ENCODE peak calls at places on chromosome 22, in eight cellular contexts. L, C, E, X, W, Z, K and F are unnamed samples.
A peak's percentile ranks its signal among the peaks of the same experiment; 100 is the strongest.

GRCh38 chr22:40535189-40535512 is 101.4 kb downstream of the MRTFA start:
- ATAC-seq in L (no peak), C (peak; percentile 8), E (no peak), X (no peak), W (no peak), Z (no peak), K (no peak), F (peak; percentile 4)

GRCh38 chr22:39238561-39238960 is 6.2 kb downstream of the PDGFB start:
- ATAC-seq in L (no peak), C (no peak), E (no peak), X (no peak), W (no peak), Z (no peak), K (no peak), F (no peak)

GRCh38 chr22:49365910-49366309 is 461.8 kb downstream of the BRD1 start:
- ATAC-seq in L (no peak), C (no peak), E (no peak), X (peak; percentile 25), W (no peak), Z (no peak), K (no peak), F (no peak)

GRCh38 chr22:44734801-44735517 is 17.4 kb upstream of the ARHGAP8 start:
- ATAC-seq in L (no peak), C (no peak), E (no peak), X (no peak), W (no peak), Z (no peak), K (no peak), F (no peak)

GRCh38 chr22:45323695-45324094 is 14.0 kb downstream of the FAM118A start:
- ATAC-seq in L (no peak), C (no peak), E (no peak), X (no peak), W (no peak), Z (no peak), K (no peak), F (no peak)

GRCh38 chr22:27850000-27850465 is 48.5 kb upstream of the MN1 start:
- ATAC-seq in L (no peak), C (no peak), E (no peak), X (peak; percentile 32), W (no peak), Z (peak; percentile 19), K (peak; percentile 92), F (no peak)

GRCh38 chr22:49353185-49353584 is 474.5 kb downstream of the BRD1 start:
- ATAC-seq in L (no peak), C (no peak), E (no peak), X (no peak), W (no peak), Z (no peak), K (no peak), F (no peak)

GRCh38 chr22:21762712-21763581 is 27.4 kb upstream of the YPEL1 start:
- ATAC-seq in L (no peak), C (peak; percentile 75), E (peak; percentile 18), X (no peak), W (peak; percentile 10), Z (no peak), K (peak; percentile 27), F (peak; percentile 75)

GRCh38 chr22:32622004-32622761 is 147.6 kb downstream of the FBXO7 start:
- ATAC-seq in L (no peak), C (no peak), E (no peak), X (peak; percentile 80), W (no peak), Z (peak; percentile 60), K (peak; percentile 37), F (no peak)

GRCh38 chr22:36971305-36971704 is 47.9 kb downstream of the TST start:
- ATAC-seq in L (no peak), C (no peak), E (no peak), X (no peak), W (no peak), Z (no peak), K (no peak), F (no peak)

GRCh38 chr22:36966851-36967535 is 52.3 kb downstream of the TST start:
- ATAC-seq in L (peak; percentile 80), C (no peak), E (no peak), X (no peak), W (no peak), Z (no peak), K (no peak), F (no peak)

GRCh38 chr22:40436460-40437431 is 66.4 kb downstream of the SGSM3 start:
- ATAC-seq in L (peak; percentile 46), C (peak; percentile 87), E (peak; percentile 60), X (peak; percentile 61), W (peak; percentile 66), Z (peak; percentile 70), K (peak; percentile 65), F (peak; percentile 61)

GRCh38 chr22:41782316-41782715 is 18.2 kb upstream of the CCDC134 start:
- ATAC-seq in L (no peak), C (peak; percentile 43), E (peak; percentile 11), X (no peak), W (peak; percentile 24), Z (no peak), K (no peak), F (peak; percentile 33)

GRCh38 chr22:44057411-44057987 is 33.4 kb downstream of the PARVB start:
- ATAC-seq in L (peak; percentile 42), C (no peak), E (no peak), X (no peak), W (no peak), Z (peak; percentile 32), K (no peak), F (no peak)

GRCh38 chr22:42283288-42284229 is 13.1 kb upstream of the TCF20 start:
- ATAC-seq in L (peak; percentile 16), C (no peak), E (peak; percentile 67), X (peak; percentile 29), W (peak; percentile 72), Z (no peak), K (no peak), F (peak; percentile 60)

GRCh38 chr22:50446708-50447575 is 27.9 kb downstream of the SBF1 start:
- ATAC-seq in L (no peak), C (no peak), E (no peak), X (peak; percentile 31), W (no peak), Z (no peak), K (peak; percentile 25), F (no peak)

GRCh38 chr22:27679722-27680488 is 121.7 kb downstream of the MN1 start:
- ATAC-seq in L (no peak), C (no peak), E (no peak), X (no peak), W (no peak), Z (no peak), K (no peak), F (no peak)

GRCh38 chr22:41237707-41238569 is 2.8 kb downstream of the CHADL start:
- ATAC-seq in L (peak; percentile 24), C (peak; percentile 95), E (peak; percentile 96), X (no peak), W (peak; percentile 95), Z (peak; percentile 85), K (peak; percentile 92), F (peak; percentile 91)

GRCh38 chr22:32237905-32238304 is 17.2 kb downstream of the SLC5A4 start:
- ATAC-seq in L (no peak), C (no peak), E (no peak), X (no peak), W (no peak), Z (no peak), K (no peak), F (no peak)

GRCh38 chr22:44127353-44127752 is 53.4 kb upstream of the PARVG start:
- ATAC-seq in L (no peak), C (no peak), E (no peak), X (no peak), W (no peak), Z (no peak), K (peak; percentile 73), F (no peak)

GRCh38 chr22:45225732-45226560 is 14.7 kb downstream of the KIAA0930 start:
- ATAC-seq in L (peak; percentile 12), C (no peak), E (no peak), X (peak; percentile 61), W (no peak), Z (peak; percentile 61), K (peak; percentile 78), F (no peak)

GRCh38 chr22:46970411-46971123 is 208.1 kb downstream of the TBC1D22A start:
- ATAC-seq in L (no peak), C (no peak), E (no peak), X (peak; percentile 62), W (no peak), Z (no peak), K (no peak), F (no peak)

GRCh38 chr22:21726650-21727049 is 8.9 kb downstream of the YPEL1 start:
- ATAC-seq in L (no peak), C (peak; percentile 97), E (peak; percentile 82), X (peak; percentile 97), W (peak; percentile 95), Z (no peak), K (peak; percentile 47), F (peak; percentile 32)

GRCh38 chr22:39478461-39478860 is 21.6 kb downstream of the MGAT3 start:
- ATAC-seq in L (no peak), C (peak; percentile 27), E (no peak), X (peak; percentile 85), W (peak; percentile 59), Z (no peak), K (peak; percentile 58), F (no peak)

GRCh38 chr22:40323681-40324083 is 22.6 kb upstream of the ADSL start:
- ATAC-seq in L (no peak), C (no peak), E (peak; percentile 39), X (no peak), W (peak; percentile 38), Z (no peak), K (no peak), F (no peak)

GRCh38 chr22:50713571-50714056 is 24.4 kb upstream of the ACR start:
- ATAC-seq in L (no peak), C (no peak), E (no peak), X (no peak), W (no peak), Z (peak; percentile 42), K (peak; percentile 57), F (no peak)

GRCh38 chr22:20221421-20222340 is 46.4 kb downstream of the RTN4R start:
- ATAC-seq in L (no peak), C (no peak), E (no peak), X (peak; percentile 51), W (no peak), Z (no peak), K (peak; percentile 94), F (no peak)

GRCh38 chr22:25753252-25753651 is 11.3 kb downstream of the MYO18B start:
- ATAC-seq in L (no peak), C (no peak), E (no peak), X (no peak), W (no peak), Z (no peak), K (no peak), F (no peak)

GRCh38 chr22:50136431-50137047 is 34.0 kb upstream of the PANX2 start:
- ATAC-seq in L (peak; percentile 44), C (no peak), E (no peak), X (no peak), W (no peak), Z (no peak), K (peak; percentile 27), F (no peak)

GRCh38 chr22:23539135-23539838 is 40.8 kb downstream of the IGLL1 start:
- ATAC-seq in L (peak; percentile 89), C (peak; percentile 100), E (peak; percentile 99), X (peak; percentile 85), W (peak; percentile 99), Z (peak; percentile 95), K (peak; percentile 99), F (peak; percentile 97)

GRCh38 chr22:20407829-20408228 is 13.9 kb downstream of the ZNF74 start:
- ATAC-seq in L (no peak), C (no peak), E (no peak), X (no peak), W (no peak), Z (no peak), K (no peak), F (no peak)

GRCh38 chr22:19757140-19757984 is 3.2 kb upstream of the TBX1 start:
- ATAC-seq in L (no peak), C (peak; percentile 76), E (no peak), X (peak; percentile 23), W (no peak), Z (no peak), K (peak; percentile 15), F (no peak)

GRCh38 chr22:27673839-27674238 is 127.7 kb downstream of the MN1 start:
- ATAC-seq in L (no peak), C (no peak), E (no peak), X (no peak), W (no peak), Z (no peak), K (peak; percentile 32), F (no peak)